ENCODE peak calls at places on chromosomes 7 and 10, in five cellular contexts. S is NCI-H69, X is hepatic stellate cell, O is hepatocyte, H is cardiac muscle cell. M is an unnamed sample.

GRCh38 chr7:91883676-91884362 is 3.3 kb upstream of the MTERF1 start:
- DNase-seq in S (peak; percentile 38), X (no peak), O (no peak), H (no peak), M (no peak)

GRCh38 chr7:16708496-16708895 is 45.1 kb upstream of the TSPAN13 start:
- DNase-seq in S (no peak), X (no peak), O (no peak), H (no peak), M (no peak)

GRCh38 chr10:78277734-78278404 is 244.2 kb downstream of the RPS24 start:
- DNase-seq in S (no peak), X (peak; percentile 30), O (peak; percentile 23), H (no peak), M (peak; percentile 39)

GRCh38 chr10:17146888-17147287 is 17.3 kb upstream of the CUBN start:
- DNase-seq in S (no peak), X (no peak), O (no peak), H (no peak), M (no peak)

GRCh38 chr10:45491061-45491460 is 117.0 kb downstream of the ALOX5 start:
- DNase-seq in S (no peak), X (no peak), O (no peak), H (no peak), M (no peak)

GRCh38 chr7:2044311-2044882 is 188.3 kb downstream of the MAD1L1 start:
- DNase-seq in S (no peak), X (no peak), O (no peak), H (no peak), M (no peak)

GRCh38 chr10:28663576-28664368 is 13.5 kb upstream of the BAMBI start:
- DNase-seq in S (peak; percentile 84), X (peak; percentile 78), O (peak; percentile 93), H (peak; percentile 90), M (peak; percentile 87)

GRCh38 chr10:133004991-133005390 is 62.6 kb upstream of the CFAP46 start:
- DNase-seq in S (no peak), X (no peak), O (no peak), H (no peak), M (no peak)

GRCh38 chr7:138546064-138546619 is 86.1 kb downstream of the TRIM24 start:
- DNase-seq in S (no peak), X (no peak), O (no peak), H (no peak), M (no peak)

GRCh38 chr7:27555670-27556069 is 107.0 kb downstream of the HIBADH start:
- DNase-seq in S (no peak), X (no peak), O (no peak), H (no peak), M (no peak)

GRCh38 chr7:97337849-97338248 is 220.4 kb downstream of the SDHAF3 start:
- DNase-seq in S (no peak), X (no peak), O (no peak), H (no peak), M (no peak)

GRCh38 chr10:47241256-47241655 is 58.7 kb upstream of the GDF10 start:
- DNase-seq in S (no peak), X (no peak), O (no peak), H (no peak), M (no peak)

GRCh38 chr10:106863549-106863948 is 301.0 kb downstream of the SORCS1 start:
- DNase-seq in S (peak; percentile 2), X (no peak), O (no peak), H (peak; percentile 31), M (no peak)

GRCh38 chr7:68269410-68269809 is 1272.8 kb downstream of the TYW1 start:
- DNase-seq in S (peak; percentile 63), X (no peak), O (peak; percentile 82), H (no peak), M (peak; percentile 36)

GRCh38 chr7:1856966-1857441 is 186.9 kb downstream of the ELFN1 start:
- DNase-seq in S (no peak), X (no peak), O (no peak), H (no peak), M (no peak)